ENCODE peak calls at places on chromosomes 3 and 15, in five cellular contexts. R, X, I, K and L are unnamed samples.

GRCh38 chr15:77981281-77982126 is 96.0 kb downstream of the TBC1D2B start:
- DNase-seq in I (no peak), X (no peak), R (no peak), K (no peak), L (no peak)

GRCh38 chr3:141323936-141324704 is 44.2 kb upstream of the ZBTB38 start:
- DNase-seq in X (no peak), K (no peak), R (no peak), I (no peak), L (no peak)

GRCh38 chr3:139982404-139982803 is 47.4 kb downstream of the CLSTN2 start:
- DNase-seq in R (no peak), I (no peak), K (no peak), X (peak), L (no peak)

GRCh38 chr15:39239562-39239961 is 341.3 kb upstream of the THBS1 start:
- DNase-seq in K (no peak), X (no peak), I (no peak), R (peak), L (no peak)

GRCh38 chr3:133506215-133506901 is 67.1 kb upstream of the CDV3 start:
- DNase-seq in I (no peak), X (no peak), R (no peak), K (no peak), L (no peak)

GRCh38 chr15:68314563-68314962 is 37.0 kb downstream of the FEM1B start:
- DNase-seq in X (no peak), R (no peak), K (no peak), I (peak), L (no peak)

GRCh38 chr3:192727032-192727847 is at the start of gene FGF12:
- DNase-seq in I (peak), K (peak), X (peak), R (peak), L (peak)

GRCh38 chr3:172125963-172126403 is 86.6 kb downstream of the FNDC3B start:
- DNase-seq in K (no peak), X (no peak), R (peak), I (no peak), L (peak)

GRCh38 chr3:86986666-86987420 is 4.1 kb downstream of the VGLL3 start:
- DNase-seq in I (no peak), K (no peak), R (peak), X (no peak), L (no peak)

GRCh38 chr3:188583476-188584161 is 429.7 kb downstream of the LPP start:
- DNase-seq in I (no peak), R (peak), X (no peak), K (peak), L (no peak)

GRCh38 chr3:43689166-43689565 is 1.6 kb upstream of the ABHD5 start:
- DNase-seq in K (no peak), X (no peak), R (no peak), I (no peak), L (no peak)

GRCh38 chr3:158313344-158313927 is 203.5 kb downstream of the RSRC1 start:
- DNase-seq in R (peak), I (no peak), K (no peak), X (peak), L (no peak)

GRCh38 chr15:72998226-72998625 is 54.0 kb upstream of the NEO1 start:
- DNase-seq in K (no peak), X (no peak), R (no peak), I (peak), L (no peak)

GRCh38 chr3:150740733-150741496 is 22.1 kb downstream of the SIAH2 start:
- DNase-seq in R (no peak), K (peak), I (no peak), X (no peak), L (no peak)

GRCh38 chr15:35912196-35912595 is 366.2 kb upstream of the DPH6 start:
- DNase-seq in K (no peak), R (peak), I (no peak), X (no peak), L (no peak)

GRCh38 chr3:143120716-143121239 is 1.2 kb downstream of the CHST2 start:
- DNase-seq in X (peak), I (no peak), R (peak), K (peak), L (peak)

GRCh38 chr15:90982135-90982534 is 12.2 kb downstream of the PRC1 start:
- DNase-seq in K (no peak), R (peak), I (no peak), X (no peak), L (no peak)